ENCODE peak calls at places on chromosomes 16 and 17, in seven cellular contexts. K is CD4-positive, alpha-beta T cell; A is RWPE1; R is left ventricle myocardium inferior; D is colonic mucosa; Z is cardiac muscle cell; Y is CD8-positive, alpha-beta T cell. P is an unnamed sample.

GRCh38 chr16:83954577-83955016 is 1.6 kb downstream of the OSGIN1 start:
- DNase-seq in R (peak), D (peak), A (peak), K (no peak), Z (no peak), Y (no peak), P (peak)

GRCh38 chr17:17790673-17791464 is 45.9 kb downstream of the SREBF1 start:
- DNase-seq in D (no peak), Y (no peak), A (no peak), R (no peak), K (no peak), Z (no peak), P (no peak)

GRCh38 chr17:39861235-39861634 is 2.9 kb downstream of the IKZF3 start:
- DNase-seq in A (no peak), Z (no peak), R (no peak), Y (no peak), D (no peak), K (no peak), P (no peak)

GRCh38 chr17:7538891-7539290 is 10.0 kb upstream of the TNFSF12 start:
- DNase-seq in A (no peak), D (no peak), Y (no peak), Z (no peak), R (no peak), K (no peak), P (no peak)

GRCh38 chr16:19601083-19601976 is 45.8 kb downstream of the VPS35L start:
- DNase-seq in A (peak), Z (peak), R (no peak), K (peak), D (peak), Y (no peak), P (no peak)

GRCh38 chr17:70137451-70138230 is 31.7 kb upstream of the KCNJ2 start:
- DNase-seq in R (no peak), Y (no peak), D (peak), Z (peak), K (no peak), A (peak), P (peak)

GRCh38 chr16:85426806-85427205 is 186.3 kb upstream of the GSE1 start:
- DNase-seq in D (peak), Z (no peak), Y (no peak), R (no peak), A (no peak), K (no peak), P (peak)

GRCh38 chr16:3149630-3150345 is 15.0 kb downstream of the ZNF213 start:
- DNase-seq in Z (peak), D (peak), Y (no peak), K (peak), A (peak), R (peak), P (no peak)

GRCh38 chr17:31310260-31310659 is 3.6 kb downstream of the EVI2B start:
- DNase-seq in A (no peak), D (no peak), K (peak), R (no peak), Y (peak), Z (no peak), P (no peak)

GRCh38 chr16:78376452-78376851 is 277.0 kb downstream of the WWOX start:
- DNase-seq in Y (no peak), A (no peak), R (no peak), Z (no peak), K (no peak), D (no peak), P (no peak)

GRCh38 chr17:9940826-9941225 is 35.8 kb upstream of the RCVRN start:
- DNase-seq in D (no peak), R (peak), K (no peak), Z (no peak), A (no peak), Y (no peak), P (no peak)

GRCh38 chr17:10606110-10606509 is 51.0 kb downstream of the MYH3 start:
- DNase-seq in R (no peak), A (no peak), Z (no peak), K (no peak), Y (no peak), D (no peak), P (no peak)

GRCh38 chr16:48523415-48524204 is 86.4 kb downstream of the N4BP1 start:
- DNase-seq in K (no peak), A (no peak), D (no peak), R (no peak), Z (no peak), Y (no peak), P (no peak)

GRCh38 chr17:52156576-52156975 is 1.9 kb downstream of the CA10 start:
- DNase-seq in A (no peak), Y (no peak), K (no peak), R (no peak), Z (no peak), D (no peak), P (no peak)

GRCh38 chr16:5604770-5605169 is 507.2 kb upstream of the EEF2KMT start:
- DNase-seq in A (no peak), R (no peak), K (no peak), Z (peak), D (peak), Y (no peak), P (no peak)

GRCh38 chr16:11020792-11021440 is 76.6 kb downstream of the CLEC16A start:
- DNase-seq in R (no peak), K (no peak), Z (no peak), A (no peak), D (no peak), Y (no peak), P (no peak)

GRCh38 chr17:14004927-14005630 is 64.2 kb upstream of the COX10 start:
- DNase-seq in Y (no peak), A (no peak), K (no peak), R (no peak), Z (no peak), D (no peak), P (no peak)

GRCh38 chr16:15052747-15053476 is 3.0 kb downstream of the NTAN1 start:
- DNase-seq in D (no peak), K (no peak), R (no peak), A (no peak), Y (no peak), Z (no peak), P (no peak)

GRCh38 chr17:43410557-43411368 is 12.0 kb downstream of the ARL4D start:
- DNase-seq in Z (no peak), D (no peak), K (no peak), Y (no peak), R (no peak), A (no peak), P (no peak)

GRCh38 chr16:87762620-87763019 is 3.2 kb downstream of the KLHDC4 start:
- DNase-seq in K (no peak), Y (no peak), Z (no peak), R (no peak), A (peak), D (peak), P (no peak)

GRCh38 chr17:37830151-37830993 is 85.5 kb upstream of the HNF1B start:
- DNase-seq in D (no peak), Y (no peak), A (no peak), K (no peak), R (no peak), Z (no peak), P (no peak)

GRCh38 chr17:22266231-22266630 is 573.9 kb downstream of the KCNJ18 start:
- DNase-seq in K (no peak), Z (no peak), A (no peak), D (no peak), Y (no peak), R (no peak), P (no peak)

GRCh38 chr16:67993207-67994036 is 5.9 kb downstream of the DPEP2 start:
- DNase-seq in A (peak), R (peak), Z (peak), Y (peak), D (peak), K (peak), P (peak)

GRCh38 chr17:65483438-65483837 is 78.0 kb downstream of the AXIN2 start:
- DNase-seq in R (no peak), D (no peak), K (no peak), Z (no peak), Y (no peak), A (no peak), P (no peak)

GRCh38 chr16:87317766-87318121 is 552 bp upstream of the C16orf95 start:
- DNase-seq in D (peak), Y (no peak), A (peak), K (no peak), Z (peak), R (peak), P (peak)

GRCh38 chr17:45852535-45853297 is 8.0 kb downstream of the SPPL2C start:
- DNase-seq in D (peak), K (peak), Y (peak), Z (peak), R (no peak), A (peak), P (peak)

GRCh38 chr17:29592850-29593545 is at the start of gene ANKRD13B:
- DNase-seq in Z (peak), K (peak), R (peak), Y (no peak), A (no peak), D (peak), P (no peak)

GRCh38 chr17:6768447-6768846 is 7.6 kb upstream of the FBXO39 start:
- DNase-seq in Y (no peak), R (no peak), A (no peak), D (no peak), Z (no peak), K (no peak), P (no peak)

GRCh38 chr16:19085679-19086200 is 18.3 kb downstream of the COQ7 start:
- DNase-seq in Z (peak), Y (no peak), A (no peak), K (no peak), R (no peak), D (peak), P (no peak)

GRCh38 chr17:16439303-16439791 is 24.0 kb downstream of the TRPV2 start:
- DNase-seq in Z (peak), R (no peak), Y (no peak), D (peak), A (no peak), K (no peak), P (no peak)

GRCh38 chr17:16439867-16440351 is 24.5 kb downstream of the TRPV2 start:
- DNase-seq in D (no peak), Y (no peak), K (no peak), A (no peak), R (no peak), Z (no peak), P (no peak)

GRCh38 chr17:16438557-16439302 is 23.4 kb downstream of the TRPV2 start:
- DNase-seq in Y (peak), R (peak), K (peak), A (peak), D (peak), Z (peak), P (peak)

GRCh38 chr17:16437083-16437482 is 21.7 kb downstream of the TRPV2 start:
- DNase-seq in D (no peak), K (no peak), A (no peak), R (no peak), Z (no peak), Y (no peak), P (no peak)

GRCh38 chr17:16438173-16438556 is 22.8 kb downstream of the TRPV2 start:
- DNase-seq in R (no peak), Y (no peak), K (no peak), D (no peak), A (no peak), Z (no peak), P (no peak)
- H3K27ac ChIP-seq in R (peak), Y (peak), K (peak), D (peak), A (peak), Z (peak), P (peak)

DNA sequence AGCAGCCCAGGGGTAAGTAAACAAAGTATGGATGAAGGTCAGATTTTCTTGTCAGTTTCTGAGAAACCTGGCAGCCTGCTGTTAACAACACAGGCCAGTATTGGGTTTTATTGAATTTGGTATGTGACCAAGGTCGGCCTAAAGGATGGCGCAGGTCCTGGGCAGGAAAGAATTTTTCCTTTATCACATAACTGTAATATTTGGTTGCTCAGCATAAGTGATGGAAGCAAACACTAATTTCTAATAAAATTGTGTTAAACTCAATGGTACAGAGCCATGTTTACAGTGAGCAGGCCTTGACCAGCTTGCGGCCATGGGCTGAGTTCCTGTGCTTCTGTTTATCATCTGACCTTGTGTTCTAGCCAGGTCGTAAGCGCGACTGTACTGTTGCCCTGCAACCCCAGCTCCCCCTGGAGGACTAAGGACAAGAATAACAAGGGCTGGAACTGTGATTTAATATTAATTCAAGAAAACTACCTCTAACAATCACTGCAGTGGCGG is 10.5 kb downstream of the POLDIP2 start:
- DNase-seq in Y (no peak), A (no peak), D (no peak), Z (peak), R (no peak), K (no peak), P (no peak)
- H3K27ac ChIP-seq in Y (no peak), A (peak), D (no peak), Z (peak), R (peak), K (no peak), P (peak)

GRCh38 chr17:74738051-74738996 is 1.3 kb downstream of the RAB37 start:
- DNase-seq in K (peak), A (no peak), R (peak), Y (peak), D (peak), Z (no peak), P (no peak)

GRCh38 chr17:74734256-74734655 is 2.8 kb upstream of the RAB37 start:
- DNase-seq in A (no peak), D (no peak), K (no peak), Z (no peak), Y (no peak), R (no peak), P (no peak)

GRCh38 chr17:74736423-74737298 is at the start of gene RAB37:
- DNase-seq in R (peak), Z (peak), Y (no peak), A (no peak), D (peak), K (peak), P (no peak)

GRCh38 chr17:74739227-74739831 is 2.3 kb downstream of the RAB37 start:
- DNase-seq in K (no peak), R (no peak), A (no peak), Y (no peak), Z (no peak), D (no peak), P (no peak)

DNA sequence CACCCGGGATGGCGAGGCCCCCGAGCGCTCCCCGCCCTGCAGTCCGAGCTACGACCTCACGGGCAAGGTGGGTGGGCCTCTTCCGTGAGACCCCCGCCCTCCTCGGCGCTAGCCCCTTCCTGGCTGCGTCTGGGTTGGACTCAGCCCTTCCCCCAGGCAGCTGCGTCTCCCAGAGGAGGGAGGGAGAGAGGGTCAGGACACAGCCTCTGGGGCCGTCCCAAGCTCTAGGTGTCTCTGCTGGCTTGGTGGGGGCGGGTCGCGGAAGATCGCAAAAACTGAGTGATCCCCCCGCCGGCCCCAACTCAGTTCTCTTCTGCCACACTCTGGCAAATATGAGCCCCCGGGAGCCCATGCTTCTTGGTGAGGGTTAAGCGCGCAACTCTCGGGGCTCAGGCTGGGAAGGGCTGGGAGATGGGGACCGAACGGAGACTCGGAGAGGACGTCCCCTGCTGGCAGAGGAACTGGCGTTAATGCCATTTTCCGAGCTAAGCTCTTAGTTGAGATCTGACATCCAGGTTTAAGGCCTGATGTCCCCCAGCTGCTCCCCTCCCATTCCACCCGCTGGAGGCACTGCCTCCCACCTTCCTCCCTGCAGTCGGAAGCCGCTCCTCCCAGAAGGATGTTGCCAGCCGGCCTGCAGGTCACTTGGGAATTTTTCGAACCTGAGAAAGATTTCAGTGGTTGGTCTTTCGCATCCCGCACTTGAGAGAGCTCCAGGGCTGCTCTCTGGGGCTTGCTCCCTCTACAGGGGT is 419 bp downstream of the RAB37 start:
- DNase-seq in Y (no peak), R (no peak), A (no peak), Z (peak), K (peak), D (no peak), P (no peak)
- H3K27ac ChIP-seq in Y (peak), R (peak), A (no peak), Z (no peak), K (peak), D (peak), P (no peak)

GRCh38 chr17:72056727-72057290 is 64.0 kb upstream of the SOX9 start:
- DNase-seq in Y (no peak), D (no peak), Z (peak), R (no peak), A (no peak), K (no peak), P (no peak)
- H3K27ac ChIP-seq in Y (no peak), D (no peak), Z (no peak), R (no peak), A (no peak), K (no peak), P (no peak)

DNA sequence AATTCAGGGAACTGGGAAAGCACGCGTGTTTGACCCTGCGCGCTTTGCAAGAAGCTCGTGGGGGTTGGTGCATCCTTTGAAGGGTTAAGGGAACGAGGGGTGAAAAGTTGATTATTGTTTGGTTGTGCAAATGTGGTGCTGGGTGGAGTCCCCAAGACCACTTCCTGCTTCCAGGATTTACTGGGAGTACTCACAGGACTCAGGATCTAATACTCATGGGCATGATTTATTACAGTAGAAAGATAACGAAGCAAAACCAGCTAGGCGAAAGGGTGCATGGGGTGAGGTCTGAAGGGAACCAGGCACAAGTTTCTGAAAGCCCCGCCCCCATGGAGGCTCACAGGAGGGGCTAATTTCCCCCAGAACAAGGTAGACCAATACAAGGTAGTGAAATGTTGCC is 58.7 kb downstream of the RPTOR start:
- DNase-seq in A (no peak), K (no peak), Y (no peak), Z (no peak), R (no peak), D (no peak), P (no peak)
- H3K27ac ChIP-seq in A (peak), K (no peak), Y (no peak), Z (no peak), R (no peak), D (no peak), P (no peak)

GRCh38 chr17:81037026-81037782 is 2.3 kb downstream of the BAIAP2 start:
- DNase-seq in D (no peak), R (peak), A (peak), Z (no peak), K (no peak), Y (no peak), P (peak)

GRCh38 chr17:81034779-81035388 is at the start of gene BAIAP2:
- DNase-seq in R (peak), Z (peak), K (peak), D (peak), A (peak), Y (peak), P (peak)

GRCh38 chr17:81036128-81036891 is 1.4 kb downstream of the BAIAP2 start:
- DNase-seq in K (no peak), Z (no peak), A (no peak), Y (no peak), R (no peak), D (no peak), P (no peak)

GRCh38 chr17:81034168-81034777 is 678 bp upstream of the BAIAP2 start:
- DNase-seq in K (no peak), Y (no peak), Z (no peak), D (no peak), R (no peak), A (no peak), P (no peak)

GRCh38 chr17:81035389-81036127 is 607 bp downstream of the BAIAP2 start:
- DNase-seq in R (no peak), A (no peak), Y (no peak), Z (peak), D (no peak), K (no peak), P (no peak)
- H3K27ac ChIP-seq in R (peak), A (peak), Y (peak), Z (no peak), D (no peak), K (no peak), P (no peak)

GRCh38 chr17:63277629-63278028 is 168.5 kb downstream of the CYB561 start:
- DNase-seq in K (no peak), A (no peak), Z (no peak), Y (no peak), R (no peak), D (no peak), P (no peak)

GRCh38 chr17:63278731-63279442 is 167.2 kb downstream of the CYB561 start:
- DNase-seq in K (no peak), A (no peak), R (no peak), Y (no peak), Z (no peak), D (no peak), P (no peak)

GRCh38 chr17:63276821-63277220 is 169.3 kb downstream of the CYB561 start:
- DNase-seq in D (no peak), A (no peak), Y (no peak), R (no peak), K (no peak), Z (no peak), P (no peak)

GRCh38 chr17:63282455-63282854 is 163.7 kb downstream of the CYB561 start:
- DNase-seq in A (no peak), D (no peak), Y (no peak), K (no peak), R (no peak), Z (no peak), P (no peak)

DNA sequence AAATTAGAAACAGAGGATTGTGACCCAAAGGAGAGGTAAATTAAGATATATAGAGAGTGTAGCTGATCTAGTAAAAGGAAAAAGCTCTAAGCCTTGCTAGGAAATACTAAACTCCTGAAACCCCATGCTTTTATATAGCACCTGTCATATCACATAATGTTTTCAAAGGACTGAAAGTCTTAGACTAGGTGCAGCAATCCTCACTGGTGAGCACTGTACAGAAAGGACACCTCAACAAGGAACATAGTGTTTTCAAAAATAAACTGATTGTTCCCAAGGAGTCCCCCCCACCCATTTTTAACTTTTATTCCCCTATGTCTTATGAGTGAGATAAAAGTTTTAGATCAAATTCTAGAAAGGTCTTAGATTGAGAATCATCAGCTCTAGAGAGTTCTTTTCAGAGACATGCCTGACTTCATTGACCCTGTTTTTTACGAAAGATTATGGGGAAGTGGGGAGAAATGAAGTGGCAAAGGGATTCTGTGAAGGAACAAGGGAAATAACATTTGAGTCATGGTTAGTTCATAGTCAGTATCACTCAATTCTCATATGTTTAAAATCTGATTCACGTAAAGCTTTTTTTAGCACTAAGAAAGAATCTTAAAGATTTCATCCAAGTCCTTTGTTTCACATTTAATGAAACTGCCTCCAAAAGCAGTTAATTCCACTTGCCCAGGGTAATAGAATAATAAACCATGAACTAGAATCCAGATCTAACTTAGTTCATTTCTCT is 166.4 kb downstream of the CYB561 start:
- DNase-seq in A (no peak), Y (no peak), D (no peak), Z (no peak), K (no peak), R (no peak), P (no peak)
- H3K27ac ChIP-seq in A (no peak), Y (no peak), D (no peak), Z (peak), K (no peak), R (no peak), P (no peak)